ENCODE peak calls at places on chromosome 6, in four cellular contexts. One of them, this sample, is unnamed.
A peak's percentile ranks its signal among the peaks of the same experiment; 100 is the strongest.

GRCh38 chr6:168368063-168368835 is 48.7 kb upstream of the DACT2 start:
- DNase-seq in H1: no peak
- DNase-seq in H9: no peak
- DNase-seq in IMR-90: no peak
- DNase-seq in this sample: no peak

GRCh38 chr6:101397199-101397598 is 3.7 kb downstream of the GRIK2 start:
- DNase-seq in IMR-90: peak; percentile 70
- DNase-seq in H1: no peak
- DNase-seq in H9: no peak
- DNase-seq in this sample: peak; percentile 60

GRCh38 chr6:112338310-112338709 is 8.8 kb upstream of the RFPL4B start:
- DNase-seq in H9: no peak
- DNase-seq in IMR-90: no peak
- DNase-seq in H1: no peak
- DNase-seq in this sample: no peak

GRCh38 chr6:161273356-161273751 is 507 bp downstream of the AGPAT4 start:
- DNase-seq in H1: no peak
- DNase-seq in IMR-90: peak; percentile 48
- DNase-seq in H9: no peak
- DNase-seq in this sample: peak; percentile 62

GRCh38 chr6:3867616-3868502 is 18.7 kb downstream of the FAM50B start:
- DNase-seq in H9: no peak
- DNase-seq in IMR-90: peak; percentile 64
- DNase-seq in H1: no peak
- DNase-seq in this sample: no peak

GRCh38 chr6:14932485-14933178 is 313.2 kb upstream of the JARID2 start:
- DNase-seq in H1: no peak
- DNase-seq in H9: no peak
- DNase-seq in IMR-90: no peak
- DNase-seq in this sample: no peak

GRCh38 chr6:23111984-23112383 is 542.6 kb downstream of the HDGFL1 start:
- DNase-seq in IMR-90: peak; percentile 83
- DNase-seq in H1: no peak
- DNase-seq in H9: no peak
- DNase-seq in this sample: no peak

GRCh38 chr6:129621252-129621651 is 88.7 kb downstream of the ARHGAP18 start:
- DNase-seq in H9: peak; percentile 37
- DNase-seq in H1: no peak
- DNase-seq in IMR-90: no peak
- DNase-seq in this sample: no peak

GRCh38 chr6:30135757-30136156 is at the start of gene TRIM40:
- DNase-seq in H9: no peak
- DNase-seq in IMR-90: no peak
- DNase-seq in H1: no peak
- DNase-seq in this sample: no peak

GRCh38 chr6:41785689-41786450 is 1.6 kb upstream of the TOMM6 start:
- DNase-seq in IMR-90: no peak
- DNase-seq in H1: no peak
- DNase-seq in H9: peak; percentile 55
- DNase-seq in this sample: no peak

GRCh38 chr6:136111831-136112230 is 138.3 kb downstream of the MTFR2 start:
- DNase-seq in IMR-90: no peak
- DNase-seq in H1: no peak
- DNase-seq in H9: no peak
- DNase-seq in this sample: no peak

GRCh38 chr6:126156973-126157372 is 170.6 kb downstream of the TRMT11 start:
- DNase-seq in IMR-90: no peak
- DNase-seq in H1: no peak
- DNase-seq in H9: no peak
- DNase-seq in this sample: no peak

GRCh38 chr6:17932362-17932852 is 55.0 kb downstream of the KIF13A start:
- DNase-seq in H1: no peak
- DNase-seq in IMR-90: peak; percentile 85
- DNase-seq in H9: no peak
- DNase-seq in this sample: no peak

GRCh38 chr6:45310118-45310788 is 17.9 kb upstream of the RUNX2 start:
- DNase-seq in H9: peak; percentile 31
- DNase-seq in H1: no peak
- DNase-seq in IMR-90: no peak
- DNase-seq in this sample: no peak

GRCh38 chr6:161434921-161435411 is 161.1 kb upstream of the AGPAT4 start:
- DNase-seq in H1: no peak
- DNase-seq in IMR-90: peak; percentile 95
- DNase-seq in H9: no peak
- DNase-seq in this sample: no peak

GRCh38 chr6:74705451-74705850 is 500.4 kb downstream of the COL12A1 start:
- DNase-seq in H9: no peak
- DNase-seq in H1: no peak
- DNase-seq in IMR-90: peak; percentile 13
- DNase-seq in this sample: no peak

GRCh38 chr6:106502534-106502933 is 126.8 kb downstream of the RTN4IP1 start:
- DNase-seq in H1: no peak
- DNase-seq in IMR-90: no peak
- DNase-seq in H9: no peak
- DNase-seq in this sample: no peak

GRCh38 chr6:122042851-122043250 is 356.6 kb upstream of the HSF2 start:
- DNase-seq in H9: no peak
- DNase-seq in IMR-90: peak; percentile 18
- DNase-seq in H1: no peak
- DNase-seq in this sample: no peak

GRCh38 chr6:144194293-144194828 is 44.0 kb downstream of the STX11 start:
- DNase-seq in H9: peak; percentile 41
- DNase-seq in IMR-90: no peak
- DNase-seq in H1: no peak
- DNase-seq in this sample: no peak

GRCh38 chr6:93676506-93676905 is 257.1 kb upstream of the EPHA7 start:
- DNase-seq in H9: no peak
- DNase-seq in IMR-90: no peak
- DNase-seq in H1: no peak
- DNase-seq in this sample: no peak

GRCh38 chr6:85945454-85946185 is 302.9 kb upstream of the SYNCRIP start:
- DNase-seq in H9: no peak
- DNase-seq in H1: no peak
- DNase-seq in IMR-90: no peak
- DNase-seq in this sample: no peak

GRCh38 chr6:10230533-10230932 is 184.3 kb downstream of the TFAP2A start:
- DNase-seq in IMR-90: no peak
- DNase-seq in H9: no peak
- DNase-seq in H1: no peak
- DNase-seq in this sample: no peak

GRCh38 chr6:21393426-21394165 is 200.0 kb upstream of the SOX4 start:
- DNase-seq in H1: no peak
- DNase-seq in IMR-90: no peak
- DNase-seq in H9: no peak
- DNase-seq in this sample: no peak

GRCh38 chr6:15876406-15876805 is 213.6 kb upstream of the DTNBP1 start:
- DNase-seq in H9: no peak
- DNase-seq in IMR-90: no peak
- DNase-seq in H1: no peak
- DNase-seq in this sample: no peak

GRCh38 chr6:148846778-148847761 is 100.2 kb downstream of the UST start:
- DNase-seq in H9: no peak
- DNase-seq in IMR-90: peak; percentile 30
- DNase-seq in H1: no peak
- DNase-seq in this sample: no peak

GRCh38 chr6:21873562-21873961 is 280.0 kb downstream of the SOX4 start:
- DNase-seq in H9: no peak
- DNase-seq in IMR-90: peak; percentile 96
- DNase-seq in H1: no peak
- DNase-seq in this sample: no peak

GRCh38 chr6:112939543-112939942 is 592.4 kb downstream of the RFPL4B start:
- DNase-seq in H1: no peak
- DNase-seq in IMR-90: no peak
- DNase-seq in H9: no peak
- DNase-seq in this sample: peak; percentile 17

GRCh38 chr6:144559865-144560603 is 274.9 kb downstream of the UTRN start:
- DNase-seq in H9: no peak
- DNase-seq in H1: no peak
- DNase-seq in IMR-90: peak; percentile 38
- DNase-seq in this sample: peak; percentile 21

GRCh38 chr6:111418971-111419693 is 63.9 kb downstream of the REV3L start:
- DNase-seq in IMR-90: peak; percentile 80
- DNase-seq in H1: no peak
- DNase-seq in H9: no peak
- DNase-seq in this sample: no peak

GRCh38 chr6:41648921-41649320 is 10.7 kb downstream of the MDFI start:
- DNase-seq in H1: no peak
- DNase-seq in IMR-90: no peak
- DNase-seq in H9: no peak
- DNase-seq in this sample: peak; percentile 77

GRCh38 chr6:129552413-129552812 is 157.6 kb downstream of the ARHGAP18 start:
- DNase-seq in IMR-90: no peak
- DNase-seq in H1: no peak
- DNase-seq in H9: no peak
- DNase-seq in this sample: no peak

GRCh38 chr6:132205946-132206345 is 195.3 kb downstream of the MOXD1 start:
- DNase-seq in H9: no peak
- DNase-seq in H1: no peak
- DNase-seq in IMR-90: peak; percentile 34
- DNase-seq in this sample: no peak

GRCh38 chr6:166820070-166820469 is 136.3 kb downstream of the RNASET2 start:
- DNase-seq in H1: no peak
- DNase-seq in IMR-90: no peak
- DNase-seq in H9: no peak
- DNase-seq in this sample: no peak

GRCh38 chr6:80022803-80023202 is 18.4 kb downstream of the TTK start:
- DNase-seq in IMR-90: peak; percentile 86
- DNase-seq in H1: no peak
- DNase-seq in H9: no peak
- DNase-seq in this sample: no peak

GRCh38 chr6:5723905-5724691 is 282.6 kb downstream of the NRN1 start:
- DNase-seq in IMR-90: no peak
- DNase-seq in H9: no peak
- DNase-seq in H1: no peak
- DNase-seq in this sample: no peak

GRCh38 chr6:134182528-134182927 is 130.1 kb upstream of the SLC2A12 start:
- DNase-seq in H9: no peak
- DNase-seq in H1: no peak
- DNase-seq in IMR-90: no peak
- DNase-seq in this sample: no peak

GRCh38 chr6:33577718-33578117 is 2.4 kb downstream of the BAK1 start:
- DNase-seq in H9: no peak
- DNase-seq in H1: no peak
- DNase-seq in IMR-90: no peak
- DNase-seq in this sample: no peak
- H4K20me1 ChIP-seq in H9: no peaks in the 10 kb centered on the region
- H4K20me1 ChIP-seq in H1: no peaks in the 10 kb centered on the region
- H4K20me1 ChIP-seq in IMR-90: peaks cover 3% of the 10 kb centered on the region
- H4K20me1 ChIP-seq in this sample: no peaks in the 10 kb centered on the region

GRCh38 chr6:157032923-157033322 is 255.7 kb downstream of the ARID1B start:
- DNase-seq in IMR-90: no peak
- DNase-seq in H9: no peak
- DNase-seq in H1: no peak
- DNase-seq in this sample: no peak

GRCh38 chr6:157036245-157036681 is 259.1 kb downstream of the ARID1B start:
- DNase-seq in H1: no peak
- DNase-seq in H9: no peak
- DNase-seq in IMR-90: peak; percentile 48
- DNase-seq in this sample: no peak

GRCh38 chr6:157034433-157035230 is 257.5 kb downstream of the ARID1B start:
- DNase-seq in H9: no peak
- DNase-seq in H1: no peak
- DNase-seq in IMR-90: peak; percentile 72
- DNase-seq in this sample: peak; percentile 55

GRCh38 chr6:157035576-157035975 is 258.4 kb downstream of the ARID1B start:
- DNase-seq in IMR-90: no peak
- DNase-seq in H1: no peak
- DNase-seq in H9: no peak
- DNase-seq in this sample: peak; percentile 40

GRCh38 chr6:157033428-157034140 is 256.4 kb downstream of the ARID1B start:
- DNase-seq in H1: no peak
- DNase-seq in H9: no peak
- DNase-seq in IMR-90: peak; percentile 30
- DNase-seq in this sample: no peak
- H4K20me1 ChIP-seq in H1: no peaks in the 10 kb centered on the region
- H4K20me1 ChIP-seq in H9: no peaks in the 10 kb centered on the region
- H4K20me1 ChIP-seq in IMR-90: no peaks in the 10 kb centered on the region
- H4K20me1 ChIP-seq in this sample: peaks cover 2% of the 10 kb centered on the region

GRCh38 chr6:2840794-2841061 is 935 bp downstream of the SERPINB1 start:
- DNase-seq in H1: no peak
- DNase-seq in IMR-90: no peak
- DNase-seq in H9: no peak
- DNase-seq in this sample: no peak
- H4K20me1 ChIP-seq in H1: no peaks in the 10 kb centered on the region
- H4K20me1 ChIP-seq in IMR-90: no peaks in the 10 kb centered on the region
- H4K20me1 ChIP-seq in H9: no peaks in the 10 kb centered on the region
- H4K20me1 ChIP-seq in this sample: no peaks in the 10 kb centered on the region

GRCh38 chr6:35402136-35402855 is 49.8 kb upstream of the FANCE start:
- DNase-seq in H1: no peak
- DNase-seq in IMR-90: no peak
- DNase-seq in H9: peak; percentile 15
- DNase-seq in this sample: no peak

GRCh38 chr6:35403544-35404442 is 48.3 kb upstream of the FANCE start:
- DNase-seq in H1: no peak
- DNase-seq in H9: no peak
- DNase-seq in IMR-90: no peak
- DNase-seq in this sample: no peak

GRCh38 chr6:35401514-35401913 is 50.6 kb upstream of the FANCE start:
- DNase-seq in H9: no peak
- DNase-seq in IMR-90: no peak
- DNase-seq in H1: no peak
- DNase-seq in this sample: no peak

GRCh38 chr6:35402856-35403191 is 49.3 kb upstream of the FANCE start:
- DNase-seq in H9: no peak
- DNase-seq in H1: no peak
- DNase-seq in IMR-90: no peak
- DNase-seq in this sample: no peak

GRCh38 chr6:35400901-35401311 is 51.2 kb upstream of the FANCE start:
- DNase-seq in IMR-90: peak; percentile 49
- DNase-seq in H9: no peak
- DNase-seq in H1: no peak
- DNase-seq in this sample: peak; percentile 46
- H4K20me1 ChIP-seq in IMR-90: peaks cover 30% of the 10 kb centered on the region
- H4K20me1 ChIP-seq in H9: no peaks in the 10 kb centered on the region
- H4K20me1 ChIP-seq in H1: no peaks in the 10 kb centered on the region
- H4K20me1 ChIP-seq in this sample: no peaks in the 10 kb centered on the region